ENCODE peak calls at places on chromosomes 12 and 14, in four cellular contexts. One of them, this sample, is unnamed.

GRCh38 chr12:31672521-31672920 is 13.0 kb downstream of the ETFBKMT start:
- DNase-seq in NT2/D1: no peak
- DNase-seq in cardiac fibroblast: no peak
- DNase-seq in stomach: no peak
- DNase-seq in this sample: no peak

GRCh38 chr12:54383041-54383609 is 1.4 kb downstream of the ZNF385A start:
- DNase-seq in NT2/D1: no peak
- DNase-seq in stomach: no peak
- DNase-seq in cardiac fibroblast: peak
- DNase-seq in this sample: no peak

GRCh38 chr14:93115920-93116675 is at the start of gene ITPK1:
- DNase-seq in NT2/D1: no peak
- DNase-seq in cardiac fibroblast: peak
- DNase-seq in stomach: peak
- DNase-seq in this sample: no peak

GRCh38 chr14:100755649-100756048 is 29.0 kb downstream of the DLK1 start:
- DNase-seq in NT2/D1: no peak
- DNase-seq in cardiac fibroblast: no peak
- DNase-seq in stomach: no peak
- DNase-seq in this sample: no peak

GRCh38 chr14:105248368-105249174 is at the start of gene BTBD6:
- DNase-seq in cardiac fibroblast: peak
- DNase-seq in NT2/D1: peak
- DNase-seq in stomach: peak
- DNase-seq in this sample: peak

GRCh38 chr12:39606712-39607423 is 12.7 kb downstream of the ABCD2 start:
- DNase-seq in cardiac fibroblast: no peak
- DNase-seq in stomach: no peak
- DNase-seq in NT2/D1: no peak
- DNase-seq in this sample: no peak

GRCh38 chr12:65818454-65819382 is 5.6 kb upstream of the HMGA2 start:
- DNase-seq in stomach: no peak
- DNase-seq in NT2/D1: no peak
- DNase-seq in cardiac fibroblast: no peak
- DNase-seq in this sample: no peak

GRCh38 chr12:108752387-108752786 is 21.1 kb upstream of the CORO1C start:
- DNase-seq in stomach: no peak
- DNase-seq in NT2/D1: no peak
- DNase-seq in cardiac fibroblast: peak
- DNase-seq in this sample: no peak

GRCh38 chr12:113896194-113896593 is 69.9 kb downstream of the RBM19 start:
- DNase-seq in cardiac fibroblast: no peak
- DNase-seq in NT2/D1: peak
- DNase-seq in stomach: no peak
- DNase-seq in this sample: peak

GRCh38 chr14:68927089-68927488 is 52.0 kb downstream of the ACTN1 start:
- DNase-seq in cardiac fibroblast: no peak
- DNase-seq in NT2/D1: no peak
- DNase-seq in stomach: no peak
- DNase-seq in this sample: no peak

GRCh38 chr12:53221203-53222076 is 10.6 kb downstream of the RARG start:
- DNase-seq in cardiac fibroblast: peak
- DNase-seq in stomach: peak
- DNase-seq in NT2/D1: no peak
- DNase-seq in this sample: no peak

GRCh38 chr14:100824946-100825690 is 800 bp upstream of the MEG3 start:
- DNase-seq in stomach: no peak
- DNase-seq in cardiac fibroblast: no peak
- DNase-seq in NT2/D1: no peak
- DNase-seq in this sample: no peak

GRCh38 chr12:85076688-85077430 is 40.7 kb downstream of the LRRIQ1 start:
- DNase-seq in stomach: no peak
- DNase-seq in NT2/D1: peak
- DNase-seq in cardiac fibroblast: peak
- DNase-seq in this sample: peak

This sample was measured in iPS DF 6.9.